ENCODE peak calls at places on chromosome 5, in nine cellular contexts. U is stimulated activated CD4-positive, alpha-beta T cell treated with anti-CD3 and anti-CD28 coated beads, TNF-alpha, amount 100 ng/mL, for 48 hours; Q is H4; O is T-helper 9 cell; Y is AG04450; R is A673; A is SK-MEL-5; F is activated T-helper 1 cell treated with anti-CD3 and anti-CD28 coated beads, Interleukin-12 subunit alpha, Interleukin-12 subunit beta, Interleukin-2, Interleukin-4 antibody, amounts not matched to agents 30 ng/mL and 10 ng/mL and 1 ng/mL, durations not matched to agents 14 hours and 24 hours and 36 hours; V is mucosa of gallbladder. L is an unnamed sample.

GRCh38 chr5:120255214-120255613 is 208.9 kb upstream of the PRR16 start:
- DNase-seq in U (no peak), Q (peak), O (no peak), Y (no peak), R (no peak), A (no peak), F (no peak), V (no peak), L (no peak)

GRCh38 chr5:118806571-118806970 is 181.8 kb downstream of the DTWD2 start:
- DNase-seq in U (no peak), Q (no peak), O (no peak), Y (no peak), R (no peak), A (no peak), F (no peak), V (no peak), L (no peak)

GRCh38 chr5:59099270-59099994 is 516.6 kb downstream of the RAB3C start:
- DNase-seq in U (peak), Q (peak), O (peak), Y (peak), R (no peak), A (no peak), F (peak), V (no peak), L (no peak)

GRCh38 chr5:163889369-163889768 is 383.9 kb downstream of the MAT2B start:
- DNase-seq in U (no peak), Q (no peak), O (no peak), Y (peak), R (no peak), A (no peak), F (no peak), V (no peak), L (no peak)

GRCh38 chr5:169861934-169862333 is 118.4 kb downstream of the INSYN2B start:
- DNase-seq in U (no peak), Q (peak), O (no peak), Y (peak), R (no peak), A (no peak), F (no peak), V (no peak), L (no peak)

GRCh38 chr5:107580902-107581823 is 89.6 kb downstream of the EFNA5 start:
- DNase-seq in U (no peak), Q (no peak), O (no peak), Y (no peak), R (peak), A (no peak), F (no peak), V (no peak), L (peak)

GRCh38 chr5:59356813-59357381 is 536.6 kb downstream of the PDE4D start:
- DNase-seq in U (no peak), Q (peak), O (no peak), Y (no peak), R (no peak), A (peak), F (no peak), V (no peak), L (no peak)

GRCh38 chr5:142769251-142769792 is 855 bp upstream of the ARHGAP26 start:
- DNase-seq in U (peak), Q (no peak), O (no peak), Y (no peak), R (no peak), A (no peak), F (no peak), V (no peak), L (no peak)

GRCh38 chr5:122726990-122727616 is 47.8 kb upstream of the SNX2 start:
- DNase-seq in U (no peak), Q (peak), O (no peak), Y (no peak), R (no peak), A (no peak), F (no peak), V (no peak), L (no peak)

GRCh38 chr5:181203842-181204560 is 995 bp downstream of the TRIM7 start:
- DNase-seq in U (no peak), Q (no peak), O (no peak), Y (no peak), R (peak), A (no peak), F (no peak), V (no peak), L (peak)

GRCh38 chr5:1444361-1445189 is 665 bp downstream of the SLC6A3 start:
- DNase-seq in U (no peak), Q (no peak), O (no peak), Y (no peak), R (no peak), A (no peak), F (no peak), V (no peak), L (no peak)

GRCh38 chr5:174052636-174053035 is 7.1 kb downstream of the NSG2 start:
- DNase-seq in U (no peak), Q (no peak), O (no peak), Y (no peak), R (no peak), A (no peak), F (no peak), V (no peak), L (no peak)

GRCh38 chr5:542693-543311 is 18.6 kb upstream of the SLC9A3 start:
- DNase-seq in U (no peak), Q (no peak), O (no peak), Y (no peak), R (no peak), A (no peak), F (no peak), V (no peak), L (no peak)

GRCh38 chr5:51987239-51987638 is 604.0 kb downstream of the ISL1 start:
- DNase-seq in U (no peak), Q (no peak), O (no peak), Y (no peak), R (no peak), A (no peak), F (no peak), V (no peak), L (no peak)

GRCh38 chr5:160339406-160340140 is 27.2 kb upstream of the CCNJL start:
- DNase-seq in U (no peak), Q (no peak), O (no peak), Y (no peak), R (no peak), A (no peak), F (no peak), V (no peak), L (no peak)

GRCh38 chr5:122195784-122196394 is 66.5 kb downstream of the ZNF474 start:
- DNase-seq in U (no peak), Q (peak), O (no peak), Y (peak), R (peak), A (peak), F (no peak), V (no peak), L (no peak)

L was measured in tibial artery.